ENCODE peak calls at places on chromosomes 1 and 21, in seven cellular contexts. One of them, this sample, is unnamed.
A peak's percentile ranks its signal among the peaks of the same experiment; 100 is the strongest.

GRCh38 chr1:26890467-26890796 is 349 bp upstream of the GPN2 start:
- DNase-seq in stomach: no peak
- DNase-seq in heart left ventricle: no peak
- DNase-seq in dermis microvascular lymphatic vessel endothelial cell: no peak
- DNase-seq in stimulated activated CD8-positive, alpha-beta memory T cell treated with anti-CD3 and anti-CD28 coated beads, Interleukin-7, amount 100 ng/mL, for 1 hour: no peak
- DNase-seq in activated CD4-positive, alpha-beta memory T cell treated with anti-CD3 and anti-CD28 coated beads for 36 hours: no peak
- DNase-seq in dermis blood vessel endothelial cell: no peak
- DNase-seq in this sample: no peak

GRCh38 chr1:180247061-180247460 is 17.0 kb downstream of the LHX4 start:
- DNase-seq in stomach: no peak
- DNase-seq in heart left ventricle: no peak
- DNase-seq in dermis microvascular lymphatic vessel endothelial cell: peak; percentile 20
- DNase-seq in stimulated activated CD8-positive, alpha-beta memory T cell treated with anti-CD3 and anti-CD28 coated beads, Interleukin-7, amount 100 ng/mL, for 1 hour: no peak
- DNase-seq in activated CD4-positive, alpha-beta memory T cell treated with anti-CD3 and anti-CD28 coated beads for 36 hours: no peak
- DNase-seq in dermis blood vessel endothelial cell: no peak
- DNase-seq in this sample: no peak

GRCh38 chr1:212595787-212596714 is 12.5 kb upstream of the ATF3 start:
- DNase-seq in stomach: no peak
- DNase-seq in heart left ventricle: no peak
- DNase-seq in dermis microvascular lymphatic vessel endothelial cell: peak; percentile 97
- DNase-seq in stimulated activated CD8-positive, alpha-beta memory T cell treated with anti-CD3 and anti-CD28 coated beads, Interleukin-7, amount 100 ng/mL, for 1 hour: no peak
- DNase-seq in activated CD4-positive, alpha-beta memory T cell treated with anti-CD3 and anti-CD28 coated beads for 36 hours: peak; percentile 59
- DNase-seq in dermis blood vessel endothelial cell: peak; percentile 98
- DNase-seq in this sample: no peak

GRCh38 chr1:25716320-25716719 is 83.7 kb upstream of the SELENON start:
- DNase-seq in stomach: no peak
- DNase-seq in heart left ventricle: no peak
- DNase-seq in dermis microvascular lymphatic vessel endothelial cell: no peak
- DNase-seq in stimulated activated CD8-positive, alpha-beta memory T cell treated with anti-CD3 and anti-CD28 coated beads, Interleukin-7, amount 100 ng/mL, for 1 hour: no peak
- DNase-seq in activated CD4-positive, alpha-beta memory T cell treated with anti-CD3 and anti-CD28 coated beads for 36 hours: no peak
- DNase-seq in dermis blood vessel endothelial cell: no peak
- DNase-seq in this sample: no peak

GRCh38 chr1:216325946-216326345 is 97.3 kb downstream of the USH2A start:
- DNase-seq in stomach: no peak
- DNase-seq in heart left ventricle: no peak
- DNase-seq in dermis microvascular lymphatic vessel endothelial cell: peak; percentile 1
- DNase-seq in stimulated activated CD8-positive, alpha-beta memory T cell treated with anti-CD3 and anti-CD28 coated beads, Interleukin-7, amount 100 ng/mL, for 1 hour: no peak
- DNase-seq in activated CD4-positive, alpha-beta memory T cell treated with anti-CD3 and anti-CD28 coated beads for 36 hours: no peak
- DNase-seq in dermis blood vessel endothelial cell: no peak
- DNase-seq in this sample: no peak

GRCh38 chr1:151584278-151584677 is 27.6 kb upstream of the SNX27 start:
- DNase-seq in stomach: peak; percentile 35
- DNase-seq in heart left ventricle: no peak
- DNase-seq in dermis microvascular lymphatic vessel endothelial cell: no peak
- DNase-seq in stimulated activated CD8-positive, alpha-beta memory T cell treated with anti-CD3 and anti-CD28 coated beads, Interleukin-7, amount 100 ng/mL, for 1 hour: no peak
- DNase-seq in activated CD4-positive, alpha-beta memory T cell treated with anti-CD3 and anti-CD28 coated beads for 36 hours: no peak
- DNase-seq in dermis blood vessel endothelial cell: no peak
- DNase-seq in this sample: no peak

GRCh38 chr1:236489710-236490377 is 33.9 kb upstream of the LGALS8 start:
- DNase-seq in stomach: peak; percentile 31
- DNase-seq in heart left ventricle: no peak
- DNase-seq in dermis microvascular lymphatic vessel endothelial cell: peak; percentile 62
- DNase-seq in stimulated activated CD8-positive, alpha-beta memory T cell treated with anti-CD3 and anti-CD28 coated beads, Interleukin-7, amount 100 ng/mL, for 1 hour: no peak
- DNase-seq in activated CD4-positive, alpha-beta memory T cell treated with anti-CD3 and anti-CD28 coated beads for 36 hours: no peak
- DNase-seq in dermis blood vessel endothelial cell: peak; percentile 74
- DNase-seq in this sample: peak; percentile 69

GRCh38 chr1:197439708-197440107 is 171.7 kb downstream of the CRB1 start:
- DNase-seq in stomach: no peak
- DNase-seq in heart left ventricle: no peak
- DNase-seq in dermis microvascular lymphatic vessel endothelial cell: no peak
- DNase-seq in stimulated activated CD8-positive, alpha-beta memory T cell treated with anti-CD3 and anti-CD28 coated beads, Interleukin-7, amount 100 ng/mL, for 1 hour: no peak
- DNase-seq in activated CD4-positive, alpha-beta memory T cell treated with anti-CD3 and anti-CD28 coated beads for 36 hours: no peak
- DNase-seq in dermis blood vessel endothelial cell: no peak
- DNase-seq in this sample: no peak

GRCh38 chr1:112247036-112247597 is 148.9 kb upstream of the CTTNBP2NL start:
- DNase-seq in stomach: no peak
- DNase-seq in heart left ventricle: no peak
- DNase-seq in dermis microvascular lymphatic vessel endothelial cell: no peak
- DNase-seq in stimulated activated CD8-positive, alpha-beta memory T cell treated with anti-CD3 and anti-CD28 coated beads, Interleukin-7, amount 100 ng/mL, for 1 hour: no peak
- DNase-seq in activated CD4-positive, alpha-beta memory T cell treated with anti-CD3 and anti-CD28 coated beads for 36 hours: no peak
- DNase-seq in dermis blood vessel endothelial cell: no peak
- DNase-seq in this sample: no peak

GRCh38 chr1:955439-955838 is 3.6 kb downstream of the NOC2L start:
- DNase-seq in stomach: no peak
- DNase-seq in heart left ventricle: no peak
- DNase-seq in dermis microvascular lymphatic vessel endothelial cell: no peak
- DNase-seq in stimulated activated CD8-positive, alpha-beta memory T cell treated with anti-CD3 and anti-CD28 coated beads, Interleukin-7, amount 100 ng/mL, for 1 hour: no peak
- DNase-seq in activated CD4-positive, alpha-beta memory T cell treated with anti-CD3 and anti-CD28 coated beads for 36 hours: no peak
- DNase-seq in dermis blood vessel endothelial cell: no peak
- DNase-seq in this sample: no peak

GRCh38 chr1:235329139-235329808 is 904 bp downstream of the GGPS1 start:
- DNase-seq in stomach: peak; percentile 48
- DNase-seq in heart left ventricle: peak; percentile 31
- DNase-seq in dermis microvascular lymphatic vessel endothelial cell: peak; percentile 63
- DNase-seq in stimulated activated CD8-positive, alpha-beta memory T cell treated with anti-CD3 and anti-CD28 coated beads, Interleukin-7, amount 100 ng/mL, for 1 hour: peak; percentile 28
- DNase-seq in activated CD4-positive, alpha-beta memory T cell treated with anti-CD3 and anti-CD28 coated beads for 36 hours: peak; percentile 70
- DNase-seq in dermis blood vessel endothelial cell: peak; percentile 72
- DNase-seq in this sample: no peak

GRCh38 chr1:204089044-204089751 is 16.3 kb downstream of the SOX13 start:
- DNase-seq in stomach: no peak
- DNase-seq in heart left ventricle: no peak
- DNase-seq in dermis microvascular lymphatic vessel endothelial cell: peak; percentile 51
- DNase-seq in stimulated activated CD8-positive, alpha-beta memory T cell treated with anti-CD3 and anti-CD28 coated beads, Interleukin-7, amount 100 ng/mL, for 1 hour: no peak
- DNase-seq in activated CD4-positive, alpha-beta memory T cell treated with anti-CD3 and anti-CD28 coated beads for 36 hours: no peak
- DNase-seq in dermis blood vessel endothelial cell: peak; percentile 49
- DNase-seq in this sample: no peak

GRCh38 chr1:156146749-156147405 is 6.5 kb upstream of the SEMA4A start:
- DNase-seq in stomach: peak; percentile 71
- DNase-seq in heart left ventricle: no peak
- DNase-seq in dermis microvascular lymphatic vessel endothelial cell: no peak
- DNase-seq in stimulated activated CD8-positive, alpha-beta memory T cell treated with anti-CD3 and anti-CD28 coated beads, Interleukin-7, amount 100 ng/mL, for 1 hour: no peak
- DNase-seq in activated CD4-positive, alpha-beta memory T cell treated with anti-CD3 and anti-CD28 coated beads for 36 hours: peak; percentile 33
- DNase-seq in dermis blood vessel endothelial cell: peak; percentile 46
- DNase-seq in this sample: peak; percentile 66

GRCh38 chr21:43611598-43612369 is 47.5 kb downstream of the HSF2BP start:
- DNase-seq in stomach: peak; percentile 78
- DNase-seq in heart left ventricle: peak; percentile 62
- DNase-seq in dermis microvascular lymphatic vessel endothelial cell: peak; percentile 80
- DNase-seq in stimulated activated CD8-positive, alpha-beta memory T cell treated with anti-CD3 and anti-CD28 coated beads, Interleukin-7, amount 100 ng/mL, for 1 hour: no peak
- DNase-seq in activated CD4-positive, alpha-beta memory T cell treated with anti-CD3 and anti-CD28 coated beads for 36 hours: peak; percentile 25
- DNase-seq in dermis blood vessel endothelial cell: peak; percentile 85
- DNase-seq in this sample: peak; percentile 67

GRCh38 chr1:45822644-45823043 is 19.2 kb downstream of the MAST2 start:
- DNase-seq in stomach: no peak
- DNase-seq in heart left ventricle: no peak
- DNase-seq in dermis microvascular lymphatic vessel endothelial cell: no peak
- DNase-seq in stimulated activated CD8-positive, alpha-beta memory T cell treated with anti-CD3 and anti-CD28 coated beads, Interleukin-7, amount 100 ng/mL, for 1 hour: no peak
- DNase-seq in activated CD4-positive, alpha-beta memory T cell treated with anti-CD3 and anti-CD28 coated beads for 36 hours: no peak
- DNase-seq in dermis blood vessel endothelial cell: no peak
- DNase-seq in this sample: no peak

GRCh38 chr1:149997585-149998262 is 12.8 kb downstream of the OTUD7B start:
- DNase-seq in stomach: no peak
- DNase-seq in heart left ventricle: no peak
- DNase-seq in dermis microvascular lymphatic vessel endothelial cell: no peak
- DNase-seq in stimulated activated CD8-positive, alpha-beta memory T cell treated with anti-CD3 and anti-CD28 coated beads, Interleukin-7, amount 100 ng/mL, for 1 hour: no peak
- DNase-seq in activated CD4-positive, alpha-beta memory T cell treated with anti-CD3 and anti-CD28 coated beads for 36 hours: peak; percentile 29
- DNase-seq in dermis blood vessel endothelial cell: no peak
- DNase-seq in this sample: no peak

GRCh38 chr1:63624911-63625310 is 31.7 kb downstream of the PGM1 start:
- DNase-seq in stomach: no peak
- DNase-seq in heart left ventricle: no peak
- DNase-seq in dermis microvascular lymphatic vessel endothelial cell: no peak
- DNase-seq in stimulated activated CD8-positive, alpha-beta memory T cell treated with anti-CD3 and anti-CD28 coated beads, Interleukin-7, amount 100 ng/mL, for 1 hour: no peak
- DNase-seq in activated CD4-positive, alpha-beta memory T cell treated with anti-CD3 and anti-CD28 coated beads for 36 hours: no peak
- DNase-seq in dermis blood vessel endothelial cell: no peak
- DNase-seq in this sample: no peak

GRCh38 chr1:207040181-207040533 is 7.6 kb upstream of the C1orf116 start:
- DNase-seq in stomach: no peak
- DNase-seq in heart left ventricle: no peak
- DNase-seq in dermis microvascular lymphatic vessel endothelial cell: no peak
- DNase-seq in stimulated activated CD8-positive, alpha-beta memory T cell treated with anti-CD3 and anti-CD28 coated beads, Interleukin-7, amount 100 ng/mL, for 1 hour: no peak
- DNase-seq in activated CD4-positive, alpha-beta memory T cell treated with anti-CD3 and anti-CD28 coated beads for 36 hours: no peak
- DNase-seq in dermis blood vessel endothelial cell: no peak
- DNase-seq in this sample: no peak

GRCh38 chr1:155479205-155479604 is 83.4 kb downstream of the ASH1L start:
- DNase-seq in stomach: no peak
- DNase-seq in heart left ventricle: no peak
- DNase-seq in dermis microvascular lymphatic vessel endothelial cell: no peak
- DNase-seq in stimulated activated CD8-positive, alpha-beta memory T cell treated with anti-CD3 and anti-CD28 coated beads, Interleukin-7, amount 100 ng/mL, for 1 hour: no peak
- DNase-seq in activated CD4-positive, alpha-beta memory T cell treated with anti-CD3 and anti-CD28 coated beads for 36 hours: no peak
- DNase-seq in dermis blood vessel endothelial cell: no peak
- DNase-seq in this sample: no peak

GRCh38 chr1:56190975-56191768 is 388.2 kb downstream of the PLPP3 start:
- DNase-seq in stomach: no peak
- DNase-seq in heart left ventricle: no peak
- DNase-seq in dermis microvascular lymphatic vessel endothelial cell: no peak
- DNase-seq in stimulated activated CD8-positive, alpha-beta memory T cell treated with anti-CD3 and anti-CD28 coated beads, Interleukin-7, amount 100 ng/mL, for 1 hour: no peak
- DNase-seq in activated CD4-positive, alpha-beta memory T cell treated with anti-CD3 and anti-CD28 coated beads for 36 hours: no peak
- DNase-seq in dermis blood vessel endothelial cell: no peak
- DNase-seq in this sample: no peak

GRCh38 chr1:32861904-32862698 is 8.6 kb downstream of the FNDC5 start:
- DNase-seq in stomach: no peak
- DNase-seq in heart left ventricle: no peak
- DNase-seq in dermis microvascular lymphatic vessel endothelial cell: no peak
- DNase-seq in stimulated activated CD8-positive, alpha-beta memory T cell treated with anti-CD3 and anti-CD28 coated beads, Interleukin-7, amount 100 ng/mL, for 1 hour: no peak
- DNase-seq in activated CD4-positive, alpha-beta memory T cell treated with anti-CD3 and anti-CD28 coated beads for 36 hours: no peak
- DNase-seq in dermis blood vessel endothelial cell: peak; percentile 47
- DNase-seq in this sample: peak; percentile 18

GRCh38 chr1:230300322-230301301 is 125.5 kb downstream of the PGBD5 start:
- DNase-seq in stomach: no peak
- DNase-seq in heart left ventricle: no peak
- DNase-seq in dermis microvascular lymphatic vessel endothelial cell: no peak
- DNase-seq in stimulated activated CD8-positive, alpha-beta memory T cell treated with anti-CD3 and anti-CD28 coated beads, Interleukin-7, amount 100 ng/mL, for 1 hour: no peak
- DNase-seq in activated CD4-positive, alpha-beta memory T cell treated with anti-CD3 and anti-CD28 coated beads for 36 hours: no peak
- DNase-seq in dermis blood vessel endothelial cell: no peak
- DNase-seq in this sample: no peak

GRCh38 chr21:43727571-43728466 is 8.9 kb downstream of the PDXK start:
- DNase-seq in stomach: peak; percentile 70
- DNase-seq in heart left ventricle: peak; percentile 57
- DNase-seq in dermis microvascular lymphatic vessel endothelial cell: peak; percentile 27
- DNase-seq in stimulated activated CD8-positive, alpha-beta memory T cell treated with anti-CD3 and anti-CD28 coated beads, Interleukin-7, amount 100 ng/mL, for 1 hour: no peak
- DNase-seq in activated CD4-positive, alpha-beta memory T cell treated with anti-CD3 and anti-CD28 coated beads for 36 hours: no peak
- DNase-seq in dermis blood vessel endothelial cell: peak; percentile 35
- DNase-seq in this sample: peak; percentile 94

GRCh38 chr1:81226603-81226928 is 574.2 kb upstream of the ADGRL2 start:
- DNase-seq in stomach: no peak
- DNase-seq in heart left ventricle: no peak
- DNase-seq in dermis microvascular lymphatic vessel endothelial cell: no peak
- DNase-seq in stimulated activated CD8-positive, alpha-beta memory T cell treated with anti-CD3 and anti-CD28 coated beads, Interleukin-7, amount 100 ng/mL, for 1 hour: no peak
- DNase-seq in activated CD4-positive, alpha-beta memory T cell treated with anti-CD3 and anti-CD28 coated beads for 36 hours: no peak
- DNase-seq in dermis blood vessel endothelial cell: no peak
- DNase-seq in this sample: no peak